ENCODE peak calls at places on chromosome 22, in five cellular contexts. P is AG04449, I is tibial nerve, M is mucosa of descending colon, E is HFFc6. H is an unnamed sample.
A peak's percentile ranks its signal among the peaks of the same experiment; 100 is the strongest.

GRCh38 chr22:24161485-24161884 is 19.8 kb upstream of the SUSD2 start:
- DNase-seq in P (no peak), I (no peak), M (no peak), E (no peak), H (no peak)

GRCh38 chr22:28429711-28430110 is 249.9 kb downstream of the TTC28 start:
- DNase-seq in P (no peak), I (no peak), M (no peak), E (peak; percentile 31), H (no peak)

GRCh38 chr22:27987557-27987956 is 68.5 kb upstream of the PITPNB start:
- DNase-seq in P (peak; percentile 79), I (no peak), M (no peak), E (peak; percentile 18), H (no peak)

GRCh38 chr22:46072981-46073682 is 77.2 kb upstream of the PPARA start:
- DNase-seq in P (no peak), I (no peak), M (no peak), E (no peak), H (peak; percentile 7)

GRCh38 chr22:27420817-27421361 is 380.7 kb downstream of the MN1 start:
- DNase-seq in P (peak; percentile 79), I (peak; percentile 88), M (no peak), E (peak; percentile 59), H (peak; percentile 46)

GRCh38 chr22:23121026-23121823 is 20.6 kb downstream of the RSPH14 start:
- DNase-seq in P (no peak), I (no peak), M (no peak), E (peak; percentile 33), H (no peak)

GRCh38 chr22:45276507-45276906 is 8.2 kb upstream of the UPK3A start:
- DNase-seq in P (no peak), I (no peak), M (no peak), E (no peak), H (no peak)

GRCh38 chr22:36744413-36744765 is 31.5 kb downstream of the IFT27 start:
- DNase-seq in P (no peak), I (no peak), M (no peak), E (no peak), H (no peak)

GRCh38 chr22:46753360-46753759 is 9.1 kb upstream of the TBC1D22A start:
- DNase-seq in P (no peak), I (no peak), M (no peak), E (no peak), H (no peak)

GRCh38 chr22:29799217-29799680 is 32.1 kb downstream of the UQCR10 start:
- DNase-seq in P (peak; percentile 72), I (peak; percentile 79), M (peak; percentile 86), E (peak; percentile 98), H (peak; percentile 70)

GRCh38 chr22:25942989-25943411 is 201.0 kb downstream of the MYO18B start:
- DNase-seq in P (no peak), I (no peak), M (no peak), E (no peak), H (no peak)

GRCh38 chr22:49646876-49647275 is 180.8 kb downstream of the BRD1 start:
- DNase-seq in P (no peak), I (no peak), M (peak; percentile 8), E (no peak), H (no peak)

GRCh38 chr22:23781533-23781932 is 5.2 kb upstream of the SMARCB1 start:
- DNase-seq in P (no peak), I (no peak), M (no peak), E (peak; percentile 79), H (no peak)

GRCh38 chr22:32985899-32986772 is 72.0 kb downstream of the SYN3 start:
- DNase-seq in P (peak; percentile 21), I (peak; percentile 94), M (no peak), E (peak; percentile 73), H (peak; percentile 67)

GRCh38 chr22:47002692-47003091 is 240.2 kb downstream of the TBC1D22A start:
- DNase-seq in P (no peak), I (no peak), M (no peak), E (no peak), H (no peak)

GRCh38 chr22:49377306-49377705 is 450.4 kb downstream of the BRD1 start:
- DNase-seq in P (no peak), I (no peak), M (no peak), E (no peak), H (no peak)

GRCh38 chr22:44337658-44338004 is 24.9 kb upstream of the SHISAL1 start:
- DNase-seq in P (no peak), I (no peak), M (no peak), E (peak; percentile 44), H (peak; percentile 22)

GRCh38 chr22:26658161-26658560 is 773 bp downstream of the MIAT start:
- DNase-seq in P (no peak), I (no peak), M (no peak), E (no peak), H (no peak)

GRCh38 chr22:38751422-38752346 is 4.1 kb downstream of the SUN2 start:
- DNase-seq in P (no peak), I (no peak), M (peak; percentile 90), E (no peak), H (peak; percentile 83)

GRCh38 chr22:45775569-45776312 is 104.1 kb downstream of the ATXN10 start:
- DNase-seq in P (no peak), I (no peak), M (no peak), E (no peak), H (no peak)

GRCh38 chr22:32499666-32500065 is 25.1 kb downstream of the FBXO7 start:
- DNase-seq in P (no peak), I (no peak), M (no peak), E (no peak), H (no peak)

GRCh38 chr22:29117799-29118477 is 45.1 kb downstream of the KREMEN1 start:
- DNase-seq in P (no peak), I (no peak), M (no peak), E (no peak), H (no peak)

GRCh38 chr22:16559056-16559955 is 33.3 kb downstream of the CCT8L2 start:
- DNase-seq in P (no peak), I (no peak), M (peak; percentile 43), E (no peak), H (no peak)

DNA sequence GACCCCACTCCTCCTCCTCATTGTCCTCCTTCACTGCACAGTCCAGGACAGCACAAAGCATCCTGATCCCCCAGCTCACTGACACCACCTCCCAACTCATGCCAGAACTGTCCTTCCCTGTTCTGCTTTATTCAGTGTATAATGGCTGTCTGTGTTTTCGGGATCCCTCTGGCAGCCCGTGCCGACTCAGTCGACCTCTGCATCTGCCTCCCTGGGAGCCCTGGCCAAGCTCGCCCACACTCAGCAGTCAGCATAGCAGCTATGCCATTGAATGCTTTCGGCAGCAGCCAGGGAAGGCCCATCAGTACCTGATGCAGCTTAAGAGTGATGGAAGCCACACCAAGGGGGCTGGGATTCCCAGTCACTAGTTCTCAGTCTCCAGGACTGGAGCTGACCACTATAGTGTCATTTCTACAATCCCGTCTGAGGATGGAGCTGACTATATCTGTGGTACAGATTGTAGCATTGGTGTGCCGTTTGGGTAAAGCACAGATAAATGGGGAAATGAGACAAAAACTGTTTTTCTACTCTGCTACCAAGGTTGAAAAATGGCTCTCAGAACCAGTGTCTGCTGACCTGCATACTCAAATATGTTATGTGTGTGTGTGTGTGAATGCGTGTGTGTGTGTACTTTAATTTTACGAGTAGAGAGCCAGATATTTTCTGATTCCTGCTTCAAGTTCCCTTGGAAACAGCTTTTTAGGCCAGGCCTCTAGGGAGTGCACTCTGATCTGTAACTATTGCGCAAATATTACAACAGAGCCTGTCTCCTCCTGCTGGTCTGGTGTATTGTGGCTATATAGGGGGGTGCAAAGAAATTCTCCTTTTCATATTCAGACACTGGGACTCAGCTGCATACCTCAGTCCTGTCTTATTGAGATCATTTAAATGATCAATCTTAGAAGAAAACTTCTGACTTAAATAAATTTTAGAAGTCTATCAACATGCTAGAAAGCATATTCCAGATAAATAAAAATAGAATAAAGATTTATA is 78.8 kb upstream of the TOP3B start:
- DNase-seq in P (no peak), I (peak; percentile 82), M (no peak), E (peak; percentile 39), H (no peak)
- TF ChIP-seq CTCF in P (peak; percentile 6), I (peak; percentile 10), M (no peak), E (no peak), H (no peak)

DNA sequence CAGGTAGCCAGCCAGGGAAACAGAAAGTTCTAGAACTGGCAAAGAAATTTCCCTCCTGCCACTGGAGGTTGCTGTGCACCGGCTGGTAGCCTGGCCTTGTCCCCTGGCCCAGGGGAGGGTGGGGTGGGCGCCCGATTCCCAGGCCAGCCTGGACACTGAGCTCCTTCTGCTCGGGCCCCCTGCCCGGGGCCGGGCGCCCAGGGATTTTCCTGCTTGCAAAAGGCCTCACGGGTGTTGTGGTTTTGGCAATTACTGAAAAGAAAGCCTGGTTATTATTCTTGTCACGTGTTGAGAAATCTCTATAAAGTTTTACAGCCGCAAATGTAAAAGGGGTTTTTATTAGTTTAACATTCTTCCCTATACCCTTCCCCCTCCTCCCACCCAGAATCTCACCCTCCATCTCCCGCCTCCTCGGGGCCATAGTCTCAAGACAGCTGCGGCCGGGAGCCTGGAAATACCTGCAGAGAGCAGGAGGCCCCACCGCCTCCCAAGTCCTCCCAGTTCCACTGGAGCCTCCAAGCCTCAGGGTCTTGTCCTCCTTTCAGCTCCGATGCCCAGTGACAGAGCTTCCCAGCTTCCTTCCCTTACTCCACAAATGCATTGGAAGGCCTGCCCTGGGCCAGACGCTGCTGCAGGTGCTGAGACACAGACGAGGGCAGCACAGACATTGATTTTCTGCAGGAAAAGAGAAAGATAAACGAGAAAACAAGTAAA is 1515.6 kb downstream of the TBC1D22A start:
- DNase-seq in P (no peak), I (no peak), M (no peak), E (no peak), H (no peak)
- TF ChIP-seq CTCF in P (no peak), I (no peak), M (no peak), E (no peak), H (no peak)

GRCh38 chr22:31106001-31106571 is 1.3 kb downstream of the SELENOM start:
- DNase-seq in P (no peak), I (no peak), M (peak; percentile 56), E (peak; percentile 40), H (no peak)
- TF ChIP-seq CTCF in P (no peak), I (no peak), M (no peak), E (peak; percentile 57), H (no peak)

GRCh38 chr22:43053176-43053575 is 36.0 kb downstream of the TTLL1 start:
- DNase-seq in P (no peak), I (no peak), M (no peak), E (no peak), H (no peak)
- TF ChIP-seq CTCF in P (no peak), I (no peak), M (no peak), E (peak; percentile 55), H (no peak)

GRCh38 chr22:21047035-21047661 is 1.4 kb downstream of the LRRC74B start:
- DNase-seq in P (no peak), I (no peak), M (no peak), E (no peak), H (no peak)

GRCh38 chr22:21044931-21045584 is 688 bp upstream of the LRRC74B start:
- DNase-seq in P (peak; percentile 41), I (no peak), M (no peak), E (peak; percentile 64), H (no peak)

GRCh38 chr22:21043856-21044535 is 1.8 kb upstream of the LRRC74B start:
- DNase-seq in P (no peak), I (no peak), M (no peak), E (no peak), H (no peak)

GRCh38 chr22:21047730-21048129 is 2.0 kb downstream of the LRRC74B start:
- DNase-seq in P (no peak), I (no peak), M (no peak), E (no peak), H (no peak)

GRCh38 chr22:21045585-21046294 is at the start of gene LRRC74B:
- DNase-seq in P (peak; percentile 33), I (peak; percentile 74), M (peak; percentile 90), E (peak; percentile 89), H (peak; percentile 88)
- TF ChIP-seq CTCF in P (no peak), I (no peak), M (no peak), E (no peak), H (no peak)

H was measured in transverse colon.